ENCODE peak calls at places on chromosomes 16 and 17, in four cellular contexts. T, U, M and Y are unnamed samples.

GRCh38 chr17:66301418-66301863 is 972 bp upstream of the PRKCA start:
- DNase-seq in T (no peak), U (no peak), M (no peak), Y (no peak)

GRCh38 chr16:80527297-80527696 is 13.5 kb upstream of the DYNLRB2 start:
- DNase-seq in T (no peak), U (peak; percentile 11), M (peak; percentile 54), Y (peak; percentile 30)

GRCh38 chr16:84562174-84562815 is 55.6 kb downstream of the COTL1 start:
- DNase-seq in T (no peak), U (no peak), M (peak; percentile 60), Y (no peak)

GRCh38 chr16:30786115-30786935 is 680 bp downstream of the ZNF629 start:
- DNase-seq in T (no peak), U (peak; percentile 62), M (no peak), Y (peak; percentile 79)

GRCh38 chr17:21280081-21280518 is 4.4 kb upstream of the MAP2K3 start:
- DNase-seq in T (peak; percentile 84), U (peak; percentile 74), M (peak; percentile 90), Y (peak; percentile 78)

GRCh38 chr17:65535777-65536572 is 25.5 kb downstream of the AXIN2 start:
- DNase-seq in T (no peak), U (peak; percentile 45), M (no peak), Y (peak; percentile 6)

GRCh38 chr17:10698116-10698818 is 873 bp downstream of the ADPRM start:
- DNase-seq in T (no peak), U (peak; percentile 10), M (peak; percentile 25), Y (no peak)

GRCh38 chr16:31177136-31177535 is 2.8 kb upstream of the FUS start:
- DNase-seq in T (no peak), U (peak; percentile 59), M (no peak), Y (peak; percentile 55)

GRCh38 chr17:1490643-1491405 is 1.7 kb downstream of the MYO1C start:
- DNase-seq in T (peak; percentile 83), U (no peak), M (peak; percentile 95), Y (no peak)

GRCh38 chr17:45138911-45139532 is 3.5 kb downstream of the ACBD4 start:
- DNase-seq in T (peak; percentile 13), U (no peak), M (no peak), Y (no peak)

GRCh38 chr16:89565506-89566372 is 5.3 kb downstream of the RPL13 start:
- DNase-seq in T (peak; percentile 37), U (peak; percentile 44), M (no peak), Y (peak; percentile 38)

GRCh38 chr17:59814685-59815084 is 78.1 kb downstream of the TUBD1 start:
- DNase-seq in T (no peak), U (no peak), M (no peak), Y (no peak)

GRCh38 chr17:65531508-65532431 is 29.7 kb downstream of the AXIN2 start:
- DNase-seq in T (peak; percentile 60), U (peak; percentile 67), M (no peak), Y (no peak)

GRCh38 chr16:74710401-74710800 is 9.7 kb upstream of the MLKL start:
- DNase-seq in T (no peak), U (no peak), M (no peak), Y (no peak)

DNA sequence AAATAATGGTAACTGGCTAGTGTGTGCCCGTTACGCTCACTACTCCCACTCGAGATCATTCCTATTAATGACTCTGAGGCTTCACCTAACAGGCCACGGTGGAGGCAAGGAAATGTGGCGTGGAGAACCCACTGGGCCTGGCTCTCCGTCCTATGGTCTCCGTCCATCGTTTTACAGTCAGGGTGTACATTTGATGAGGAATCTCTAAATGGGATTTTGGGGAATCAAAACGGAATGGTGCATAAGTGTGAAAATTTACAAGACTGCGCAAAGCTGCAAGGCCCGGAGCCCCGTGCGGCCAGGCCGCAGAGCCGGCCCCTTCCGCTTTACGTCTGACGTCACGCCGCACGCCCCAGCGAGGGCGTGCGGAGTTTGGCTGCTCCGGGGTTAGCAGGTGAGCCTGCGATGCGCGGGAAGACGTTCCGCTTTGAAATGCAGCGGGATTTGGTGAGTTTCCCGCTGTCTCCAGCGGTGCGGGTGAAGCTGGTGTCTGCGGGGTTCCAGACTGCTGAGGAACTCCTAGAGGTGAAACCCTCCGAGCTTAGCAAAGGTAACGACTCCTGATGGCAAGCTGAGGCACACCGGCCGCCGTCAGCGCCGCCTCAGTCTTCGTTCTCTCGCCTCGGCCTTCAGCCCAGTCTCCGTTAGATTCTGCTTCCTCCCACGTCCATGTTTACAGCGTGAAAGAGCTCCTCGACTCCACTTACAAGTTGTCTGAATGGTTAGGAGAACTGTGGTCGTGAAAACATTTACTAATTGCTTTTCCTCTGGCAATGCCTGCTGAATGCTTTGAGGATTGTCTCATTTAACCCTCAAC is at the start of gene RAD51C:
- DNase-seq in T (peak; percentile 86), U (peak; percentile 83), M (peak; percentile 88), Y (peak; percentile 65)
- TF ChIP-seq CTCF in T (peak; percentile 9), U (no peak), M (no peak), Y (no peak)

GRCh38 chr16:50884066-50884860 is 142.4 kb downstream of the CYLD start:
- DNase-seq in T (no peak), U (no peak), M (peak; percentile 72), Y (no peak)
- TF ChIP-seq CTCF in T (no peak), U (peak; percentile 20), M (peak; percentile 74), Y (peak; percentile 49)

GRCh38 chr16:28932339-28933141 is 769 bp downstream of the CD19 start:
- DNase-seq in T (no peak), U (no peak), M (no peak), Y (no peak)
- TF ChIP-seq CTCF in T (no peak), U (no peak), M (no peak), Y (no peak)

GRCh38 chr17:35553310-35553709 is 7.3 kb downstream of the SLFN14 start:
- DNase-seq in T (no peak), U (no peak), M (no peak), Y (no peak)

GRCh38 chr17:35557353-35557752 is 3.3 kb downstream of the SLFN14 start:
- DNase-seq in T (no peak), U (no peak), M (no peak), Y (no peak)

GRCh38 chr17:35559495-35559894 is 1.1 kb downstream of the SLFN14 start:
- DNase-seq in T (no peak), U (no peak), M (no peak), Y (no peak)

GRCh38 chr17:35554668-35555067 is 6.0 kb downstream of the SLFN14 start:
- DNase-seq in T (no peak), U (no peak), M (no peak), Y (no peak)

DNA sequence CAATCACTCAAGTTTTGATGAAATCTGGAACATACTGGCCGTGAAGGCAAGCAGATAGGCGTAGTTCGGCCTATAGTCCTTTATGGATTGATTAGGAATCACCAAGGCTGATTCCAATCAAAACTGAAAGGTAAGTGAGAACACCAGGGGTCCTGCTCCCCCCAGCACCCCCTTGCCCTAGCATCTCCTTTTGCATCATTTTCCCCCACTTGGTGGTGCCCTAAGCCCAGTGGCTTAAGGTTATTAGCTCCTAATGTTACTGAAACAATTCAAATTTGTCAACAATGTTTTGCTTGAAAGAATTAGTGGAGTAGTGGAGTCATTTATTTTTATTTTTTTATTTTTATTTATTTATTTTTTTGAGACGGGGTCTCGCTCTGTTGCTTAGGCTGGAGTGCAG is 4.9 kb downstream of the SLFN14 start:
- DNase-seq in T (no peak), U (no peak), M (no peak), Y (no peak)
- TF ChIP-seq CTCF in T (peak; percentile 21), U (peak; percentile 22), M (peak; percentile 34), Y (peak; percentile 49)

GRCh38 chr17:50272246-50272645 is 2.0 kb upstream of the TMEM92 start:
- DNase-seq in T (no peak), U (no peak), M (no peak), Y (no peak)

GRCh38 chr17:50271173-50271750 is 3.0 kb upstream of the TMEM92 start:
- DNase-seq in T (no peak), U (peak; percentile 23), M (no peak), Y (no peak)

GRCh38 chr17:50269477-50270429 is 4.5 kb upstream of the TMEM92 start:
- DNase-seq in T (peak; percentile 68), U (peak; percentile 83), M (peak; percentile 81), Y (peak; percentile 84)

GRCh38 chr17:50268632-50269287 is 5.5 kb upstream of the TMEM92 start:
- DNase-seq in T (no peak), U (peak; percentile 51), M (no peak), Y (no peak)

GRCh38 chr17:50270430-50271172 is 3.7 kb upstream of the TMEM92 start:
- DNase-seq in T (no peak), U (peak; percentile 81), M (no peak), Y (peak; percentile 55)
- TF ChIP-seq CTCF in T (no peak), U (no peak), M (no peak), Y (peak; percentile 62)

GRCh38 chr17:4887581-4887980 is 11.8 kb upstream of the C17orf107 start:
- DNase-seq in T (no peak), U (no peak), M (no peak), Y (no peak)

GRCh38 chr17:4880850-4881249 is 18.5 kb upstream of the C17orf107 start:
- DNase-seq in T (no peak), U (no peak), M (no peak), Y (no peak)

GRCh38 chr17:4881761-4882555 is 17.4 kb upstream of the C17orf107 start:
- DNase-seq in T (peak; percentile 58), U (peak; percentile 12), M (peak; percentile 80), Y (peak; percentile 5)

GRCh38 chr17:4886830-4887229 is 12.5 kb upstream of the C17orf107 start:
- DNase-seq in T (no peak), U (no peak), M (no peak), Y (no peak)

DNA sequence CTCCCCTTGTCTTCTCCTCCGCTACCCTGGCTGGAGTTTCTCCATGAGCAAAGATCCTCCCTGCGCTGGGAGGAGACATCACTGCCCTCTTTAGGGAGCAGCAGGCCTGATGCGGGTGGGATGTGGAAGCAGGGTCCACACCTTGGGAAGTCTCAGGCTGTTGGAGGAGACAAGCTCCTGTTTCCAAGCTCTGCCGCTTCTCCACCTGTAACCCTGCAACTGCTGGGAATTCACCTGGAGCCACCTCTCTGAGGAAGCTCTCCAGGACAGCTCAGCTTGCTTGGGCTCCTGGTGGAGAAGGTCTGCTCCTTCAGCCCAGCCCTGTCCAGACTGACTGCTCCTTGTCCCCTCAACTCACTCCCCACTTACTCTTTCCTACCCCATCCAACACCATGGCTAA is 14.8 kb upstream of the C17orf107 start:
- DNase-seq in T (no peak), U (no peak), M (no peak), Y (no peak)
- TF ChIP-seq CTCF in T (no peak), U (no peak), M (no peak), Y (no peak)

GRCh38 chr17:6498798-6499540 is 54.7 kb downstream of the PIMREG start:
- DNase-seq in T (no peak), U (no peak), M (no peak), Y (no peak)
- TF ChIP-seq CTCF in T (no peak), U (no peak), M (no peak), Y (no peak)